ENCODE peak calls at places on chromosomes 12 and 14, in seven cellular contexts. P is mucosa of gallbladder; S is mucosa of descending colon; A is NCI-H1105 treated with DMSO at 0.1 percent for 48 hours; W is activated CD4-positive, alpha-beta memory T cell treated with anti-CD3 and anti-CD28 coated beads for 36 hours; D is stimulated activated CD4-positive, alpha-beta T cell treated with anti-CD3 and anti-CD28 coated beads, Interleukin-2, amount 100 ng/mL, for 48 hours; Y is OCI-LY7. G is an unnamed sample.

GRCh38 chr14:76186318-76187027 is 34.8 kb downstream of the GPATCH2L start:
- DNase-seq in P (no peak), S (no peak), A (peak), W (no peak), D (no peak), Y (no peak), G (peak)

GRCh38 chr12:84727964-84728363 is 184.6 kb downstream of the SLC6A15 start:
- DNase-seq in P (no peak), S (no peak), A (peak), W (no peak), D (no peak), Y (no peak), G (no peak)

GRCh38 chr12:93978553-93978952 is 169.8 kb upstream of the PLXNC1 start:
- DNase-seq in P (no peak), S (no peak), A (no peak), W (no peak), D (no peak), Y (no peak), G (no peak)

GRCh38 chr14:98234208-98234607 is 1037.8 kb downstream of the BCL11B start:
- DNase-seq in P (no peak), S (no peak), A (no peak), W (peak), D (no peak), Y (no peak), G (no peak)

GRCh38 chr14:25110101-25110500 is 60.2 kb upstream of the STXBP6 start:
- DNase-seq in P (no peak), S (no peak), A (no peak), W (no peak), D (no peak), Y (no peak), G (no peak)

GRCh38 chr14:61673305-61673704 is 22.0 kb upstream of the HIF1A start:
- DNase-seq in P (no peak), S (no peak), A (no peak), W (no peak), D (no peak), Y (no peak), G (no peak)

GRCh38 chr12:115776399-115776798 is 501.1 kb downstream of the MED13L start:
- DNase-seq in P (no peak), S (no peak), A (no peak), W (no peak), D (no peak), Y (no peak), G (no peak)

GRCh38 chr12:9869307-9870161 is at the start of gene CLEC2B:
- DNase-seq in P (no peak), S (no peak), A (no peak), W (peak), D (no peak), Y (peak), G (peak)